ENCODE peak calls at places on chromosomes 16 and 17, in eight cellular contexts. I is heart left ventricle, H is GM06990, Y is tibial artery, R is left ventricle myocardium inferior, E is fibroblast of lung, T is epithelial cell of esophagus, V is cardiac fibroblast. X is an unnamed sample.

GRCh38 chr16:685967-686366 is 1.8 kb upstream of the JMJD8 start:
- DNase-seq in I (no peak), H (no peak), Y (no peak), R (no peak), E (peak; percentile 26), T (peak; percentile 49), V (peak; percentile 51), X (no peak)

GRCh38 chr17:33756021-33756420 is 462.9 kb upstream of the ASIC2 start:
- DNase-seq in I (no peak), H (no peak), Y (no peak), R (no peak), E (no peak), T (no peak), V (no peak), X (peak; percentile 12)

GRCh38 chr16:20938426-20938825 is 37.9 kb downstream of the LYRM1 start:
- DNase-seq in I (no peak), H (no peak), Y (no peak), R (no peak), E (peak; percentile 53), T (peak; percentile 32), V (peak; percentile 75), X (no peak)

GRCh38 chr17:64420143-64420670 is 28.7 kb upstream of the MILR1 start:
- DNase-seq in I (no peak), H (no peak), Y (no peak), R (no peak), E (peak; percentile 69), T (peak; percentile 78), V (peak; percentile 92), X (no peak)

GRCh38 chr16:70693231-70693671 is 7.4 kb upstream of the MTSS2 start:
- DNase-seq in I (peak; percentile 90), H (no peak), Y (peak; percentile 88), R (peak; percentile 64), E (no peak), T (no peak), V (no peak), X (no peak)

GRCh38 chr16:66026211-66026610 is 340.3 kb upstream of the CDH5 start:
- DNase-seq in I (no peak), H (no peak), Y (no peak), R (no peak), E (no peak), T (peak; percentile 33), V (peak; percentile 13), X (peak; percentile 58)

GRCh38 chr17:51085150-51085805 is 35.4 kb downstream of the SPAG9 start:
- DNase-seq in I (no peak), H (no peak), Y (no peak), R (no peak), E (peak; percentile 41), T (peak; percentile 30), V (peak; percentile 59), X (no peak)

GRCh38 chr16:49789617-49790016 is 66.3 kb downstream of the ZNF423 start:
- DNase-seq in I (no peak), H (no peak), Y (no peak), R (no peak), E (no peak), T (no peak), V (no peak), X (no peak)

GRCh38 chr17:10059684-10060211 is 138.7 kb downstream of the GAS7 start:
- DNase-seq in I (peak; percentile 81), H (peak; percentile 82), Y (no peak), R (peak; percentile 64), E (no peak), T (no peak), V (no peak), X (no peak)

GRCh38 chr17:8726477-8726876 is 18.2 kb downstream of the CCDC42 start:
- DNase-seq in I (no peak), H (no peak), Y (peak; percentile 61), R (no peak), E (no peak), T (no peak), V (no peak), X (peak; percentile 57)

GRCh38 chr17:78415821-78416301 is 37.4 kb downstream of the PGS1 start:
- DNase-seq in I (no peak), H (no peak), Y (no peak), R (no peak), E (peak; percentile 24), T (no peak), V (no peak), X (no peak)

GRCh38 chr17:27339836-27340550 is 46.1 kb downstream of the WSB1 start:
- DNase-seq in I (no peak), H (peak; percentile 60), Y (peak; percentile 33), R (no peak), E (no peak), T (peak; percentile 84), V (peak; percentile 46), X (no peak)

GRCh38 chr17:21165922-21166598 is 39.3 kb downstream of the DHRS7B start:
- DNase-seq in I (peak; percentile 87), H (no peak), Y (no peak), R (peak; percentile 80), E (no peak), T (no peak), V (no peak), X (no peak)

GRCh38 chr16:25140459-25140858 is 28.9 kb downstream of the LCMT1 start:
- DNase-seq in I (no peak), H (no peak), Y (no peak), R (no peak), E (peak; percentile 67), T (peak; percentile 50), V (peak; percentile 20), X (no peak)

GRCh38 chr16:56776562-56776961 is 46.6 kb downstream of the NUP93 start:
- DNase-seq in I (peak; percentile 39), H (no peak), Y (no peak), R (peak; percentile 17), E (peak; percentile 47), T (peak; percentile 58), V (peak; percentile 51), X (no peak)

GRCh38 chr17:57481901-57482300 is 225.6 kb downstream of the MSI2 start:
- DNase-seq in I (no peak), H (no peak), Y (no peak), R (no peak), E (peak; percentile 100), T (peak; percentile 52), V (peak; percentile 90), X (no peak)

GRCh38 chr16:57647136-57647875 is 18.9 kb downstream of the ADGRG1 start:
- DNase-seq in I (no peak), H (no peak), Y (no peak), R (no peak), E (no peak), T (peak; percentile 21), V (no peak), X (no peak)

GRCh38 chr17:2830678-2831077 is 34.4 kb downstream of the RAP1GAP2 start:
- DNase-seq in I (no peak), H (no peak), Y (no peak), R (no peak), E (no peak), T (no peak), V (no peak), X (no peak)

GRCh38 chr17:19747829-19748806 is at the start of gene ALDH3A1:
- DNase-seq in I (no peak), H (no peak), Y (no peak), R (no peak), E (no peak), T (peak; percentile 77), V (no peak), X (no peak)

GRCh38 chr16:3074860-3075545 is 9.6 kb downstream of the IL32 start:
- DNase-seq in I (peak; percentile 34), H (peak; percentile 76), Y (no peak), R (no peak), E (no peak), T (no peak), V (no peak), X (no peak)

DNA sequence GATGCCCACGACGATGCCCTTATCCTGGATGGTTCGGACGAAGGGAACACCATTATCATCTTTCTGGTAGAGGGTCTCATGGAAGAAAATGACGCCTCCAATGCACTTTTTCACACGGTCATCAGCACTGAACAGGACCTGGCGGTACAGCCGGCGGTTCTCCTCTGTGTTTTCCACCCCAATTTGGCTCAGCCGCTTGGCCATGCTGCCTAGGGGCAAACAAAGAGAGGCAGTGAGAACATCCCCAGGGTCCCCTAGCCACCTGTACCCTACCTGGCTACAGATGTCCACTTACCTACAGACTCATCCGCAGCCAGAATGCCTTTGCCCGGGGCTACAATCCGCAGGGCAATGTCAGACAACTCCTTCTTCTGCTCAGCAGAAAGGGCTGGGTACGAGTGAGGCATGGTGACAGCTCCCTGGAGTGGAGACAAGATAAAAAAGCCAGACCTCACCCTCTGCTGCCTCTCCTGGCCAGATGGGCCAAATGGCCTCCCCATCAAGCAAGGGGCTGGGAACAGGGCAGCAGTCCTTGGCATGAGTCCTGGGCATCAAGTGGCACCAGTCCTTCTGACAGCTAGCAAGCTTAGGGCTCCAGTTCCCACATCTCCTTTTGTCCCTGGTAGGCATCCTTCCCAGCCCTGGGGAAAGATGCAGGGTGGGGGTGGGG is 1.4 kb downstream of the ALDOC start:
- DNase-seq in I (peak; percentile 92), H (no peak), Y (no peak), R (peak; percentile 81), E (no peak), T (no peak), V (no peak), X (peak; percentile 62)
- TF ChIP-seq CTCF in I (peak; percentile 25), H (peak; percentile 23), Y (no peak), R (peak; percentile 55), E (no peak), T (no peak), V (no peak), X (no peak)

GRCh38 chr17:49565948-49566491 is 9.7 kb upstream of the NXPH3 start:
- DNase-seq in I (peak; percentile 87), H (no peak), Y (peak; percentile 95), R (peak; percentile 74), E (peak; percentile 5), T (peak; percentile 36), V (peak; percentile 35), X (peak; percentile 92)
- H3K4me3 ChIP-seq in I (no peak overlapping the region), H (no peak overlapping the region), Y (peak overlapping the region; percentile 2), R (no peak overlapping the region), E (no peak overlapping the region), T (no peak overlapping the region), V (no peak overlapping the region), X (no peak overlapping the region)

DNA sequence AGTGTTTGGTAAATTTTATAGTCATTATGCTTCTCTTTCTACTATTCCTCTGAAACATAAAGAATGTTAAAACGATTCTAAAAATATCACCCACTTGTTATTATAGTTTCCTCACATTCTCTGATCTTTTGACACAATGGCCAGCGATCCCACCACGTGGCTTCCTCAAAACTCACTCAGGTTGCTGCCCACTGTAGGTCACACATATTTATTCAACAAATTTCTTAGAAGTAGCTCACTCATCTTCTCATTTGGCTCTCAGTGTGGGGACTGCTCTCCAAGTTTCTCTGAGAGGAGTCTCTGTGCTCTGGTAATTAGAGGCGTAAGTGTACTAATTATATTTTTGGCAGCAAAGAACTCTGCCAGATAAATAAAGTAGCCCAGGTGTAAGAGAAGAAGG is 465.4 kb downstream of the CDH11 start:
- DNase-seq in I (no peak), H (no peak), Y (no peak), R (no peak), E (peak; percentile 69), T (no peak), V (peak; percentile 31), X (no peak)
- TF ChIP-seq CTCF in I (no peak), H (no peak), Y (no peak), R (no peak), E (no peak), T (no peak), V (no peak), X (no peak)

DNA sequence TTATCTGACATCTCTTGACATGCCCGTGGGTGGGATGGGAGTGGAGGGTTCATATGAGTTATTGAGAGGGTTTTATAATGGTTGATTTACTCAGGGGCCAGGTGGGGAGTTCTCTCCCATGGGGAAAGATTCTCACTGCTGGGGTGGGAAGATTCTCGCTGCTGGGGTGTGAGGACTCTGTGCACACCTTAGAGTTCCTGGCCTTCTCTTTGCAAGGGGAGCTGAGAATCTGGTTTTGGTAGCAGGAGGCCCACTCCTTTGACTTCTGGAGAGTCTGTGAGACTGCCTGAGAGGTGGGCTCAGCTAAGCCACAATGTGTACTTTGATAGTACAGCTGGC is 31.5 kb downstream of the TBX4 start:
- DNase-seq in I (no peak), H (no peak), Y (no peak), R (no peak), E (no peak), T (no peak), V (no peak), X (no peak)
- H3K4me3 ChIP-seq in I (no peak overlapping the region), H (no peak overlapping the region), Y (no peak overlapping the region), R (no peak overlapping the region), E (no peak overlapping the region), T (no peak overlapping the region), V (no peak overlapping the region), X (no peak overlapping the region)

X was measured in coronary artery.